ENCODE peak calls at places on chromosomes 4 and X, in four cellular contexts. One of them, this sample, is unnamed.

GRCh38 chr4:73815145-73815544 is 21.3 kb upstream of the CXCL6 start:
- DNase-seq in SK-N-MC: no peak
- DNase-seq in breast epithelium: no peak
- DNase-seq in sigmoid colon: no peak
- DNase-seq in this sample: no peak

GRCh38 chr4:171022698-171023378 is 790.4 kb upstream of the GALNTL6 start:
- DNase-seq in SK-N-MC: no peak
- DNase-seq in breast epithelium: no peak
- DNase-seq in sigmoid colon: no peak
- DNase-seq in this sample: no peak

GRCh38 chr4:106414366-106414765 is 45.8 kb upstream of the GIMD1 start:
- DNase-seq in SK-N-MC: no peak
- DNase-seq in breast epithelium: no peak
- DNase-seq in sigmoid colon: no peak
- DNase-seq in this sample: no peak

GRCh38 chrX:2628751-2629315 is 62.3 kb upstream of the CD99 start:
- DNase-seq in SK-N-MC: no peak
- DNase-seq in breast epithelium: no peak
- DNase-seq in sigmoid colon: no peak
- DNase-seq in this sample: no peak

GRCh38 chrX:23841847-23842522 is 59.0 kb downstream of the SAT1 start:
- DNase-seq in SK-N-MC: no peak
- DNase-seq in breast epithelium: no peak
- DNase-seq in sigmoid colon: no peak
- DNase-seq in this sample: no peak

GRCh38 chr4:78517050-78517652 is 34.4 kb upstream of the ANXA3 start:
- DNase-seq in SK-N-MC: no peak
- DNase-seq in breast epithelium: no peak
- DNase-seq in sigmoid colon: no peak
- DNase-seq in this sample: no peak

GRCh38 chr4:113065629-113066028 is 16.2 kb downstream of the ANK2 start:
- DNase-seq in SK-N-MC: no peak
- DNase-seq in breast epithelium: no peak
- DNase-seq in sigmoid colon: no peak
- DNase-seq in this sample: no peak

GRCh38 chrX:1462596-1463251 is 10.0 kb upstream of the ASMTL start:
- DNase-seq in SK-N-MC: no peak
- DNase-seq in breast epithelium: no peak
- DNase-seq in sigmoid colon: peak; percentile 36
- DNase-seq in this sample: no peak

GRCh38 chrX:22800360-22800759 is 199.4 kb upstream of the DDX53 start:
- DNase-seq in SK-N-MC: peak; percentile 85
- DNase-seq in breast epithelium: no peak
- DNase-seq in sigmoid colon: no peak
- DNase-seq in this sample: no peak

GRCh38 chr4:128502818-128503527 is 215.4 kb upstream of the PGRMC2 start:
- DNase-seq in SK-N-MC: no peak
- DNase-seq in breast epithelium: no peak
- DNase-seq in sigmoid colon: no peak
- DNase-seq in this sample: no peak

GRCh38 chrX:105636667-105637066 is 185.7 kb upstream of the NRK start:
- DNase-seq in SK-N-MC: no peak
- DNase-seq in breast epithelium: no peak
- DNase-seq in sigmoid colon: no peak
- DNase-seq in this sample: no peak

GRCh38 chrX:139882299-139882698 is 50.6 kb downstream of the ATP11C start:
- DNase-seq in SK-N-MC: no peak
- DNase-seq in breast epithelium: no peak
- DNase-seq in sigmoid colon: no peak
- DNase-seq in this sample: no peak

GRCh38 chr4:81519856-81520255 is 48.1 kb upstream of the RASGEF1B start:
- DNase-seq in SK-N-MC: no peak
- DNase-seq in breast epithelium: no peak
- DNase-seq in sigmoid colon: no peak
- DNase-seq in this sample: no peak

GRCh38 chr4:150176559-150176958 is 98.3 kb downstream of the DCLK2 start:
- DNase-seq in SK-N-MC: peak; percentile 75
- DNase-seq in breast epithelium: no peak
- DNase-seq in sigmoid colon: no peak
- DNase-seq in this sample: no peak

GRCh38 chr4:183834252-183834651 is 70.9 kb upstream of the STOX2 start:
- DNase-seq in SK-N-MC: no peak
- DNase-seq in breast epithelium: no peak
- DNase-seq in sigmoid colon: no peak
- DNase-seq in this sample: no peak

GRCh38 chrX:71618303-71618721 is at the start of gene CXCR3:
- DNase-seq in SK-N-MC: no peak
- DNase-seq in breast epithelium: no peak
- DNase-seq in sigmoid colon: no peak
- DNase-seq in this sample: no peak

GRCh38 chr4:2367626-2368025 is 50.8 kb downstream of the ZFYVE28 start:
- DNase-seq in SK-N-MC: no peak
- DNase-seq in breast epithelium: no peak
- DNase-seq in sigmoid colon: peak; percentile 32
- DNase-seq in this sample: no peak
- TF ChIP-seq POLR2AphosphoS5 in SK-N-MC: no peak
- TF ChIP-seq POLR2AphosphoS5 in breast epithelium: no peak
- TF ChIP-seq POLR2AphosphoS5 in sigmoid colon: no peak
- TF ChIP-seq POLR2AphosphoS5 in this sample: no peak

DNA sequence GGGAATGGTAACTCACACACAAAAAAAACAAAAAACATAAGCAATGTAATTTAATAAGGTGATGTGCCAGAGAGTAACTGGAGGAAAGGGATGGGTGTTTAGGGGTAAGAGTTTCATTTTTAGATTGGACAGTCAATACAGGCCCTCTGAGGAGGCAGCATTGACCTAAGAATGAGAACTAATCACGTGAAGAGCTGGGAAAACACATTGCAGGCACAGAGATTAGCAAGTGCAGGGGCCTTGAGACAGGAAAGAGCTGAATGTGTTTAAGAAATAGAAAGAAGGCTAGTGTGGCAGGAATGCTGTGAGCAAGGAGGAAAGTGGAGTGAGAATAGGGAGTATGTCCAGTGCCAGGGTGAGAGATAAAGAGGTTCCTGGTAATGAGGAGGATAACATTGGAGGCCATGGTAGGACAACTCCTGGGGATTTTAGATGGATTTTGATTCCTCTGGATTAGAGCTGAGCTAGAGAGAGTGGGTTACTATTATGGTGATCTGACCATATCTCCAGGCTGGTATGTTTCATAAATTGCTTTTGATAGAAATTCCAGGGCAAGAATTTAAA is 17.6 kb downstream of the PDLIM5 start:
- DNase-seq in SK-N-MC: no peak
- DNase-seq in breast epithelium: no peak
- DNase-seq in sigmoid colon: no peak
- DNase-seq in this sample: no peak
- H3K27ac ChIP-seq in SK-N-MC: no peak overlapping the region
- H3K27ac ChIP-seq in breast epithelium: no peak overlapping the region
- H3K27ac ChIP-seq in sigmoid colon: no peak overlapping the region
- H3K27ac ChIP-seq in this sample: no peak overlapping the region

GRCh38 chr4:10303291-10303690 is 153.9 kb downstream of the ZNF518B start:
- DNase-seq in SK-N-MC: no peak
- DNase-seq in breast epithelium: no peak
- DNase-seq in sigmoid colon: no peak
- DNase-seq in this sample: no peak
- H3K9me3 ChIP-seq in SK-N-MC: no peaks in the 10 kb centered on the region
- H3K9me3 ChIP-seq in breast epithelium: no peaks in the 10 kb centered on the region
- H3K9me3 ChIP-seq in sigmoid colon: no peaks in the 10 kb centered on the region
- H3K9me3 ChIP-seq in this sample: no peaks in the 10 kb centered on the region

GRCh38 chr4:11614426-11614825 is 185.7 kb upstream of the HS3ST1 start:
- DNase-seq in SK-N-MC: no peak
- DNase-seq in breast epithelium: peak; percentile 37
- DNase-seq in sigmoid colon: no peak
- DNase-seq in this sample: no peak
- TF ChIP-seq POLR2AphosphoS5 in SK-N-MC: no peak
- TF ChIP-seq POLR2AphosphoS5 in breast epithelium: no peak
- TF ChIP-seq POLR2AphosphoS5 in sigmoid colon: no peak
- TF ChIP-seq POLR2AphosphoS5 in this sample: no peak

GRCh38 chr4:8157496-8157895 is 1.1 kb downstream of the ABLIM2 start:
- DNase-seq in SK-N-MC: no peak
- DNase-seq in breast epithelium: no peak
- DNase-seq in sigmoid colon: no peak
- DNase-seq in this sample: no peak

GRCh38 chr4:8156617-8157016 is 2.0 kb downstream of the ABLIM2 start:
- DNase-seq in SK-N-MC: no peak
- DNase-seq in breast epithelium: no peak
- DNase-seq in sigmoid colon: no peak
- DNase-seq in this sample: no peak

GRCh38 chr4:8158710-8159521 is at the start of gene ABLIM2:
- DNase-seq in SK-N-MC: peak; percentile 60
- DNase-seq in breast epithelium: peak; percentile 98
- DNase-seq in sigmoid colon: peak; percentile 99
- DNase-seq in this sample: peak; percentile 58

GRCh38 chr4:8159522-8160232 is 1.1 kb upstream of the ABLIM2 start:
- DNase-seq in SK-N-MC: no peak
- DNase-seq in breast epithelium: no peak
- DNase-seq in sigmoid colon: no peak
- DNase-seq in this sample: no peak

DNA sequence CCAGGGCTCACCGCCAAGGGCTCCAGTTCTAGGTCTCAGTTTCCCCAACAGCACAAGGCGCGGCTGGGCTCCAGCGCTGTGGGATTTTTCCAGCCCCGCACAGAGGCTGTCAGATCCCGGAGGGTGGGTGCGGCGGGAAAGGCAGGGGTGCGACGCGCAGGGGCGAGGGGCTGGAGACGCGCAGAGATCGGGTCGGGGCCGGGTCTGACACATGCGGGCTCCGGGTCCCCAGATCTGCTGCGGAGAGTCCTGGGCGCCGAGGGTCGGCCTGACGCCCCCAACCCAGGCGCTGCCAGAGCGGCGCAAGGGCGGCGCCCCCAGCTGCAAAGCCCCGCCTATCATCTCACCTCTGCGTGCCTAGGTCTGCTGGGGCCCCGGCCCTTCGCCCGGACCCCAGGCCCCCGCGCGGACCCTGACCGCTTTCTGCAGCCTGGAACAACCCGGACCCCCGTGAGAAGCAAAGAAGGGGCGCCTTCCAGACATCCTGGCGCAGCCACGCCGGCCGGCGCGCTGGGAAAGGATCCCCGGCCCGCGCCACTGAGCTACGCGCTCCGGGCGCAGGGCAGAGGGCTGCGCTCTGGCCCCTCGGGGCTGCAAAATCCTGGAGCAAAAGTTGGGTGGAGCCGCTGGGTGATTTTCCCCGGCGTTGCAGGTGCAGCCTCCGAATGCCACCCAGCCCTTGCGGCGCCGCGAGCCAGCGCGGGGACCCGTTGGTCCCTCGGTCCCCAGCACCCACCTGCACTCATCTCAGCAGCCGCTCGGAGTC is 486 bp downstream of the ABLIM2 start:
- DNase-seq in SK-N-MC: no peak
- DNase-seq in breast epithelium: no peak
- DNase-seq in sigmoid colon: no peak
- DNase-seq in this sample: no peak
- H3K27ac ChIP-seq in SK-N-MC: no peak overlapping the region
- H3K27ac ChIP-seq in breast epithelium: peak overlapping the region; percentile 43
- H3K27ac ChIP-seq in sigmoid colon: peak overlapping the region; percentile 33
- H3K27ac ChIP-seq in this sample: no peak overlapping the region

GRCh38 chr4:28555851-28556250 is 1695.2 kb downstream of the STIM2 start:
- DNase-seq in SK-N-MC: no peak
- DNase-seq in breast epithelium: no peak
- DNase-seq in sigmoid colon: no peak
- DNase-seq in this sample: no peak
- H3K9me3 ChIP-seq in SK-N-MC: no peaks in the 10 kb centered on the region
- H3K9me3 ChIP-seq in breast epithelium: no peaks in the 10 kb centered on the region
- H3K9me3 ChIP-seq in sigmoid colon: no peaks in the 10 kb centered on the region
- H3K9me3 ChIP-seq in this sample: no peaks in the 10 kb centered on the region

GRCh38 chr4:38060829-38061431 is 100.7 kb downstream of the PTTG2 start:
- DNase-seq in SK-N-MC: no peak
- DNase-seq in breast epithelium: no peak
- DNase-seq in sigmoid colon: no peak
- DNase-seq in this sample: no peak

GRCh38 chr4:38050560-38051350 is 90.6 kb downstream of the PTTG2 start:
- DNase-seq in SK-N-MC: no peak
- DNase-seq in breast epithelium: no peak
- DNase-seq in sigmoid colon: no peak
- DNase-seq in this sample: no peak

GRCh38 chr4:38058186-38058585 is 98.0 kb downstream of the PTTG2 start:
- DNase-seq in SK-N-MC: no peak
- DNase-seq in breast epithelium: no peak
- DNase-seq in sigmoid colon: no peak
- DNase-seq in this sample: no peak

GRCh38 chr4:38055566-38055965 is 95.4 kb downstream of the PTTG2 start:
- DNase-seq in SK-N-MC: no peak
- DNase-seq in breast epithelium: no peak
- DNase-seq in sigmoid colon: no peak
- DNase-seq in this sample: no peak

DNA sequence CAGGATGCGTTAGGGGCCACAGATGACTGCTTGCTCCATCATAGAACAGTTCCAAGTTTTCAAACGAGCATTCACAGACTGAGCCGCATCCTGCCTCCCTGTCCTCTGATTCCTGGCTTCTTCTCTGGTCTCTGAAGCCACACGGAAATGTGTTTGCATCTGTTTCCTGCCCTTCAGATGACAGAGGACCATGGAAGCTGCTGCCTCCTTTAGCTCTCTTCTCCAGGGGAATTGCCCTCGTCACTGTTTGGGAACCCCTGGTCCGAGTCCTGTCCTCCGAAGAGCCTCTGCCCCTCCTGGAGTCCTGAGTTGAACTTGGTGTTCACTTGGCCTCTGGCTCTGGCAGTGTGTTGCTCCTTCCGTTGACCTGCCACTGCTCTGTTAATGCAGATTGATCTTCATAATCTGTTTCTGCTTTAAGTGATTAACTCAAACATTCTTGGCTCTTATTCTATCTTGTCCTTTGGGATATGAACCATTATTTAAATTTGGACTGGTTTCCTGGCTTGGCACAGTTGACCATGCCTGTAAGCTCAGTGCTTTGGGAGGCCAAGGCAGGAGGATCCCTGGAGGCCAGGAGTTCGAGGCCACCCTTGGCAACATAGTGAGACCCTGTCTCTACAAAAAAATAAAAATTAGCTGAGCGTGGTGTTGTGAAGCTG is 96.0 kb downstream of the PTTG2 start:
- DNase-seq in SK-N-MC: no peak
- DNase-seq in breast epithelium: no peak
- DNase-seq in sigmoid colon: no peak
- DNase-seq in this sample: no peak
- TF ChIP-seq POLR2AphosphoS5 in SK-N-MC: no peak
- TF ChIP-seq POLR2AphosphoS5 in breast epithelium: no peak
- TF ChIP-seq POLR2AphosphoS5 in sigmoid colon: no peak
- TF ChIP-seq POLR2AphosphoS5 in this sample: no peak

DNA sequence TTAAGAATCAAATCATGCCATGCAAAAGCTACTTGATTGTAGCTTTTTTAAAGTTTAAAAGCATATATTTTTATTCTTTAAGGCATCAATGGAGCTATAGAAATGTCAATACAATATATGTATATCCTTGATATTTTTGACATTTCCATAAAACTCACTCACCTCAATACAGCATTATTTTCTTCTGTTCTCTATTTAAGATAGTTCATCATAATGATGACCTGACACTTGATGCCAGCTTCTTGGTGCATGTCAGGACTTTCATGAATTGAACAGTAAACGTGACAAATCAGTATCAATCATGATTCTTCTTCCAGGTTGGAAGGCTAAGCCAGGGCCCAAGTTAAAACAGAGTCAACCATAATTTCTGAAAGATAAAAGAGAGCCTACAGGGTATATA is 33.6 kb upstream of the ATP8A1 start:
- DNase-seq in SK-N-MC: no peak
- DNase-seq in breast epithelium: no peak
- DNase-seq in sigmoid colon: no peak
- DNase-seq in this sample: no peak
- H3K27ac ChIP-seq in SK-N-MC: no peak overlapping the region
- H3K27ac ChIP-seq in breast epithelium: no peak overlapping the region
- H3K27ac ChIP-seq in sigmoid colon: no peak overlapping the region
- H3K27ac ChIP-seq in this sample: no peak overlapping the region